ENCODE peak calls at places on chromosomes 5 and 9, in four cellular contexts. P, G, N and J are unnamed samples. For H3K9me3 and H3K4me1, the result is how much of the 10 kb centered on the place peaks cover.

GRCh38 chr5:104751969-104752368 is 1189.4 kb upstream of the NUDT12 start:
- DNase-seq in N (no peak), P (no peak), G (no peak), J (no peak)

GRCh38 chr9:81035601-81036000 is 653.7 kb downstream of the TLE1 start:
- DNase-seq in N (no peak), G (no peak), P (no peak), J (no peak)

GRCh38 chr5:138178516-138179276 is at the start of the genes BRD8 and KIF20A:
- DNase-seq in G (peak), P (peak), N (peak), J (peak)

GRCh38 chr9:128505414-128505765 is 871 bp downstream of the GLE1 start:
- DNase-seq in N (no peak), G (no peak), P (no peak), J (no peak)

GRCh38 chr5:34415559-34416198 is 240.4 kb upstream of the RAI14 start:
- DNase-seq in P (no peak), G (no peak), N (no peak), J (no peak)

GRCh38 chr5:8981016-8981415 is 564.9 kb downstream of the SEMA5A start:
- DNase-seq in N (no peak), P (no peak), G (no peak), J (no peak)

GRCh38 chr5:174305241-174305681 is 259.8 kb downstream of the NSG2 start:
- DNase-seq in P (no peak), N (no peak), G (no peak), J (no peak)

GRCh38 chr5:107855171-107855570 is 184.4 kb upstream of the EFNA5 start:
- DNase-seq in G (no peak), N (no peak), P (no peak), J (no peak)

GRCh38 chr9:106700676-106701075 is 162.3 kb upstream of the ZNF462 start:
- DNase-seq in G (no peak), N (no peak), P (no peak), J (no peak)

GRCh38 chr5:102314328-102314727 is 18.2 kb upstream of the SLCO4C1 start:
- DNase-seq in P (no peak), G (no peak), N (no peak), J (no peak)

GRCh38 chr5:179166886-179167841 is 107.0 kb downstream of the ZNF354C start:
- DNase-seq in P (peak), G (no peak), N (peak), J (no peak)

GRCh38 chr9:93598647-93599241 is 22.4 kb downstream of the PHF2 start:
- DNase-seq in N (peak), G (no peak), P (peak), J (no peak)

GRCh38 chr9:96612105-96612965 is 7.3 kb downstream of the CDC14B start:
- DNase-seq in P (no peak), G (no peak), N (no peak), J (no peak)

GRCh38 chr9:72773570-72773969 is 179.3 kb downstream of the ALDH1A1 start:
- DNase-seq in N (no peak), G (no peak), P (no peak), J (no peak)

GRCh38 chr5:122192883-122193496 is 63.6 kb downstream of the ZNF474 start:
- DNase-seq in G (no peak), N (no peak), P (peak), J (no peak)

GRCh38 chr5:20145240-20145639 is 157.2 kb upstream of the CDH18 start:
- DNase-seq in P (no peak), N (no peak), G (no peak), J (no peak)

GRCh38 chr5:66642538-66642937 is 46.3 kb downstream of the MAST4 start:
- DNase-seq in P (no peak), G (no peak), N (no peak), J (no peak)

GRCh38 chr5:36459191-36460135 is 146.9 kb upstream of the SLC1A3 start:
- DNase-seq in N (no peak), G (no peak), P (no peak), J (no peak)

GRCh38 chr9:109940536-109940935 is 160.5 kb downstream of the PALM2AKAP2 start:
- DNase-seq in G (no peak), P (no peak), N (no peak), J (no peak)

GRCh38 chr5:132063090-132063911 is 2.8 kb downstream of the IL3 start:
- DNase-seq in G (no peak), P (peak), N (peak), J (peak)

GRCh38 chr5:177357459-177358332 is at the start of gene RGS14:
- DNase-seq in N (peak), P (peak), G (no peak), J (peak)

GRCh38 chr5:178259623-178260536 is 27.3 kb upstream of the PHYKPL start:
- DNase-seq in P (no peak), G (no peak), N (no peak), J (no peak)

GRCh38 chr5:153896701-153897100 is 142.0 kb downstream of the FAM114A2 start:
- DNase-seq in G (no peak), N (no peak), P (no peak), J (peak)

GRCh38 chr5:42109006-42109572 is 184.0 kb downstream of the FBXO4 start:
- DNase-seq in N (no peak), P (no peak), G (no peak), J (no peak)
- H3K9me3 ChIP-seq in N (under half), P (under half), G (under half), J (under half)

GRCh38 chr5:125038477-125038876 is 292.0 kb upstream of the ZNF608 start:
- DNase-seq in N (no peak), P (no peak), G (no peak), J (no peak)
- H3K4me1 ChIP-seq in N (under half), P (under half), G (under half), J (under half)

GRCh38 chr9:105242062-105242461 is 2.4 kb upstream of the SLC44A1 start:
- DNase-seq in G (no peak), N (no peak), P (no peak), J (no peak)

GRCh38 chr9:105242557-105242956 is 1.9 kb upstream of the SLC44A1 start:
- DNase-seq in P (no peak), N (no peak), G (no peak), J (no peak)

GRCh38 chr9:105243935-105244273 is 547 bp upstream of the SLC44A1 start:
- DNase-seq in N (no peak), G (no peak), P (no peak), J (no peak)

GRCh38 chr9:105244274-105244995 is at the start of gene SLC44A1:
- DNase-seq in P (peak), N (peak), G (peak), J (peak)

GRCh38 chr9:105243015-105243686 is 1.3 kb upstream of the SLC44A1 start:
- DNase-seq in G (no peak), N (no peak), P (no peak), J (no peak)
- H3K27ac ChIP-seq in G (peak), N (no peak), P (no peak), J (peak)

DNA sequence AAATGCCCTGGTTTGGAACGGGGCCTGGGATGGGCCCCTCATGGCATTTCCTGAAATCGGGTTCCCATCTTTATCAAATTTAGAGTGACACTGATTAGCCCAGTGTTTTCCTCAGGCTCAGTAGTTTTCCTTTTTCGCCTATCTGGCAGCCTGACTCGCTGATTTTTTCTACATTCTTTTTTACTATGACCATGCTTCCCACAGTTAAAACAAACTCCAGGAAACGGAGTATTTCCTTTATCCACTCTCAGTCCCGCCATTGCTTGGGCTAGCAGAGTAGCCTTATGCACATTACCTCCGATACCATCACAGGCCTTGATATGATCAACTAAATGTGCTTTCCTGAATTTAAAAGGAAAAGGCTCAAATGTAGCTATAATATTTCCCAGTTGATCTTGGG is 5.5 kb downstream of the OR1Q1 start:
- DNase-seq in P (no peak), G (no peak), N (no peak), J (no peak)
- H3K9me3 ChIP-seq in P (under half), G (under half), N (under half), J (under half)

GRCh38 chr9:136092353-136092650 is 2.8 kb downstream of the NACC2 start:
- DNase-seq in G (no peak), P (no peak), N (peak), J (no peak)

GRCh38 chr9:136091582-136092352 is 3.3 kb downstream of the NACC2 start:
- DNase-seq in N (peak), G (no peak), P (no peak), J (no peak)

GRCh38 chr9:136093331-136093986 is 1.6 kb downstream of the NACC2 start:
- DNase-seq in N (peak), P (no peak), G (no peak), J (no peak)

GRCh38 chr9:136093995-136094881 is 851 bp downstream of the NACC2 start:
- DNase-seq in N (peak), G (peak), P (peak), J (peak)

GRCh38 chr9:136092741-136093140 is 2.3 kb downstream of the NACC2 start:
- DNase-seq in P (no peak), N (peak), G (no peak), J (no peak)
- H3K4me1 ChIP-seq in P (under half), N (under half), G (half or more), J (half or more)

DNA sequence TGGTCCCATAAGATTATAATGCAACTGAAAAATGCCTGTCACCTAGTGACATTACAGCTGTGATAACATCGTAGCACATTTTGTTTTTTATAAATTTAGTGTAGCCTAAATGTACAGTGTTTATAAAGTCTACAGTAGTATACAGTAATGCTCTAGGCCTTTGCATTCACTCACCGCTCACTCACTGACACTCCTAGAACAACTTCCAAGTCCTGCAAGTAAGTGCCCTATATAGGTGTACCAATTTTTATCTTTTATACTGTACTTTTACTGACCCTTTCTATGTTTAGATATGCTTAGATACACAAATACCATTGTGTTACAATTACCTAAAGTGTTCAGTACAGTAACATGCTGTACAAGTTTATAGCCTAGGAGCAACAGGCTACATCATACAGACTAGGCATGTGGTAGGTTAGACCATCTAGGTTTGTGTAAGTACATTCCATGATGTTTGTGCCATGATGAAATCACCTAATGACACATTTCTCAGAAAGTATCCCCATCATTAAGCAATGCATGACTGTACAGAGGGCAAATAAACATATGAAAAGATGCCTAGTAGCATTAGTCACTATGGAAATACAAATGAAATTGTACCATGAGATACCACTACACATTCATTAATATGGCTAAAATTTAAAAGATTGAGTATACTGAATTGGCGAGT is 127.6 kb downstream of the TRPM6 start:
- DNase-seq in P (no peak), N (no peak), G (no peak), J (no peak)
- H3K27ac ChIP-seq in P (no peak), N (no peak), G (no peak), J (no peak)

DNA sequence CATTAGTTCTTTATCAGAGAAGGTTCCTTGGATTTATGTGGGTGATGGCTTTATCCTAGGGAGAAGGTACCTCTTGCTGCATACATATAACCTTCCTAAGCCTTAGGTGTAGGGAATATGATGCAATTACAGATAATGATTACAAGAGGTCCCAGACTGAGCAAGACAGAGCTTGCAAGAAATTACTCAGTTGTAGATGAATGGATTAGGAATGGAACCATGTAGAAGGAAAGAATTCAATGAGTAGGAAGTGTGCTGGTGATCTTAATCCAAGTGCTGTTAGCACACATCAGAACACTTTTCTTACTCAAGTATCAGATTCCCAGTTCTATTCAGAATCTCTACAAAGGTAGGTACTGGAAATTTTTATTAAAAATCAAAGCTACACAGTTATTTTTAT is 2.5 kb downstream of the OR13F1 start:
- DNase-seq in G (no peak), N (no peak), P (no peak), J (no peak)
- H3K9me3 ChIP-seq in G (under half), N (under half), P (under half), J (under half)